ENCODE peak calls at places on chromosomes 5 and 9, in eight cellular contexts. D, Q, O, R, X, N, F and A are unnamed samples.

GRCh38 chr5:160118349-160119141 is 705 bp downstream of the PWWP2A start:
- DNase-seq in D (peak), Q (peak), O (peak), R (no peak), X (peak), N (no peak), F (no peak), A (no peak)

GRCh38 chr5:91272858-91273257 is 110.3 kb downstream of the ARRDC3 start:
- DNase-seq in D (peak), Q (no peak), O (no peak), R (no peak), X (no peak), N (peak), F (peak), A (no peak)

GRCh38 chr5:152527358-152528048 is 122.4 kb upstream of the NMUR2 start:
- DNase-seq in D (no peak), Q (no peak), O (no peak), R (no peak), X (no peak), N (no peak), F (no peak), A (no peak)

GRCh38 chr5:31935702-31936347 is 238.3 kb downstream of the GOLPH3 start:
- DNase-seq in D (no peak), Q (peak), O (no peak), R (no peak), X (peak), N (peak), F (no peak), A (no peak)

GRCh38 chr9:134526798-134527492 is 114.7 kb upstream of the COL5A1 start:
- DNase-seq in D (no peak), Q (no peak), O (no peak), R (no peak), X (no peak), N (no peak), F (no peak), A (no peak)

GRCh38 chr5:96785271-96785670 is 22.5 kb downstream of the ERAP1 start:
- DNase-seq in D (no peak), Q (no peak), O (no peak), R (no peak), X (no peak), N (no peak), F (no peak), A (no peak)

GRCh38 chr5:174725261-174725990 is 1.0 kb downstream of the MSX2 start:
- DNase-seq in D (no peak), Q (no peak), O (no peak), R (no peak), X (no peak), N (no peak), F (peak), A (no peak)

GRCh38 chr5:98042961-98043360 is 730.5 kb upstream of the RGMB start:
- DNase-seq in D (no peak), Q (no peak), O (no peak), R (no peak), X (no peak), N (no peak), F (no peak), A (no peak)

GRCh38 chr5:91332267-91333044 is 50.7 kb downstream of the ARRDC3 start:
- DNase-seq in D (peak), Q (no peak), O (no peak), R (no peak), X (peak), N (peak), F (peak), A (no peak)

GRCh38 chr9:114487607-114488300 is 17.5 kb downstream of the WHRN start:
- DNase-seq in D (peak), Q (no peak), O (no peak), R (peak), X (peak), N (peak), F (peak), A (peak)

GRCh38 chr9:129557192-129558036 is 63.5 kb downstream of the C9orf50 start:
- DNase-seq in D (peak), Q (no peak), O (no peak), R (no peak), X (no peak), N (peak), F (peak), A (no peak)

GRCh38 chr9:129560849-129561248 is 60.1 kb downstream of the C9orf50 start:
- DNase-seq in D (no peak), Q (no peak), O (no peak), R (no peak), X (no peak), N (peak), F (no peak), A (no peak)

GRCh38 chr9:129558063-129558550 is 62.8 kb downstream of the C9orf50 start:
- DNase-seq in D (no peak), Q (no peak), O (no peak), R (no peak), X (no peak), N (no peak), F (no peak), A (no peak)

GRCh38 chr9:129559506-129559881 is 61.4 kb downstream of the C9orf50 start:
- DNase-seq in D (no peak), Q (no peak), O (no peak), R (no peak), X (no peak), N (peak), F (no peak), A (no peak)

DNA sequence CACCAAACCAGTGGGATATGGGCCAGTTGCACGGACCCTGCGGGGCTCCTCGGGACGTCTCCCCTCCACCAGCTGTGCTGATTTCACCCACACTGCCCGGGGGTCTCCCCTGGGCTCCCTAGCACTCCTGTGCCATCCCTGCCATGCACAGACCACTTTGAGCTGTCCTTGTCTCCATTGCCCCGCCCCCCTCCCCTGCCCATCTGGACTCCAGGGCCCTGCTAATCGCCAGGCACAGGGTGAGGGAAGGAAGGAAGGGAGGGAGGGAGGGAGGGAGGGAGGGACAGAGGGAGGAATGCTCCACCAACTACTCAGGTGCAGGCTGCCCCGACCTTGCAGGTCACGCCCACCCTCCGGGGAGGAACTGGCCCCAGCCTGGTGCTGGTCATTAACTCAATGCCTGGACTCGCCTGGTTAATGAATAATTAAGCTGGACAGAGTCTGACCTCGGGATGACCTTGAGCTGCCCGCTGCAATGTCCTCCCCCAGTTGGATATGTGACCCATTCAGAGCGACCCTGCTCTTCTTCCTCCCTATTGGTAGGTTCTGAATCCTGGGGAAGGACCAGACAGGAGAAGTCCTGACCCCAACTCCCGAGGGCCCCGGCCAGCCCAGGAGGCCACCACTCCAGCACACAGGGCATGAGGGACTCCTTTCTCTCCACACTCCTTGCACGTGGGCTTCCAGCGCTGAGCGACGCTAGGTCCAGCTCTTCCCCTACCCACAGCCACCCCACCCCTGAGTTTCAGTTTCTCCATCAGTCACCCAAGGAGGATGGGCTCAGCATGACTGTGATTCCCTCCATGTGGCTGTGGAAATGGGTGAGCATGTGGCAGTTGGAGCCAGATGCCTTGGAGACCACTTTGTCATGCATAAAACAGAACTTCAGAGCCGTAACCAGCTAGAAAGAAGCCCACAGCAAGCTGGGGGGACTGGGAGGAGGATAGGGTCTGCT is 62.1 kb downstream of the C9orf50 start:
- DNase-seq in D (peak), Q (no peak), O (no peak), R (no peak), X (no peak), N (no peak), F (no peak), A (no peak)
- H3K4me3 ChIP-seq in D (no peak), Q (no peak), O (no peak), R (no peak), X (no peak), N (no peak), F (no peak), A (no peak)

GRCh38 chr9:130660326-130660682 is 4.1 kb upstream of the PRDM12 start:
- DNase-seq in D (no peak), Q (no peak), O (no peak), R (no peak), X (no peak), N (no peak), F (no peak), A (no peak)
- H3K4me3 ChIP-seq in D (peak), Q (peak), O (peak), R (no peak), X (no peak), N (no peak), F (no peak), A (no peak)

GRCh38 chr5:55982957-55983381 is 11.8 kb downstream of the IL6ST start:
- DNase-seq in D (peak), Q (no peak), O (no peak), R (no peak), X (peak), N (peak), F (no peak), A (no peak)
- H3K4me3 ChIP-seq in D (no peak), Q (no peak), O (no peak), R (no peak), X (no peak), N (no peak), F (no peak), A (no peak)

GRCh38 chr5:17401509-17402290 is 96.3 kb upstream of the TAF11L2 start:
- DNase-seq in D (peak), Q (no peak), O (no peak), R (no peak), X (no peak), N (no peak), F (no peak), A (no peak)

GRCh38 chr5:17399931-17400330 is 98.1 kb upstream of the TAF11L2 start:
- DNase-seq in D (no peak), Q (no peak), O (no peak), R (no peak), X (no peak), N (no peak), F (no peak), A (no peak)

GRCh38 chr5:17400724-17401508 is 97.1 kb upstream of the TAF11L2 start:
- DNase-seq in D (no peak), Q (no peak), O (no peak), R (no peak), X (no peak), N (no peak), F (no peak), A (no peak)

GRCh38 chr5:17398866-17399835 is 98.9 kb upstream of the TAF11L2 start:
- DNase-seq in D (no peak), Q (no peak), O (no peak), R (no peak), X (no peak), N (no peak), F (no peak), A (no peak)

GRCh38 chr5:17402291-17403121 is 95.5 kb upstream of the TAF11L2 start:
- DNase-seq in D (no peak), Q (no peak), O (no peak), R (no peak), X (no peak), N (no peak), F (no peak), A (no peak)
- H3K4me3 ChIP-seq in D (no peak), Q (no peak), O (no peak), R (no peak), X (no peak), N (no peak), F (no peak), A (no peak)

GRCh38 chr5:177516601-177517568 is at the start of gene DDX41:
- DNase-seq in D (peak), Q (peak), O (peak), R (peak), X (peak), N (peak), F (peak), A (peak)

GRCh38 chr5:177514541-177514940 is 2.2 kb downstream of the DDX41 start:
- DNase-seq in D (no peak), Q (no peak), O (no peak), R (no peak), X (no peak), N (no peak), F (no peak), A (no peak)

GRCh38 chr5:177513500-177513899 is 3.3 kb downstream of the DDX41 start:
- DNase-seq in D (no peak), Q (no peak), O (no peak), R (no peak), X (no peak), N (no peak), F (no peak), A (no peak)

GRCh38 chr5:177512736-177513380 is 3.2 kb upstream of the DOK3 start:
- DNase-seq in D (no peak), Q (no peak), O (no peak), R (no peak), X (no peak), N (no peak), F (no peak), A (no peak)

GRCh38 chr5:177515580-177515979 is 1.2 kb downstream of the DDX41 start:
- DNase-seq in D (no peak), Q (no peak), O (no peak), R (no peak), X (no peak), N (no peak), F (no peak), A (peak)
- H3K4me3 ChIP-seq in D (peak), Q (peak), O (peak), R (peak), X (peak), N (no peak), F (peak), A (peak)